ENCODE peak calls at places on chromosomes 11 and 22, in seven cellular contexts. C is activated CD8-positive, alpha-beta memory T cell treated with anti-CD3 and anti-CD28 coated beads, Interleukin-2, amount 50 U/mL, for 48 hours; N is fibroblast of lung; T is activated effector memory CD4-positive, alpha-beta T cell treated with anti-CD3 and anti-CD28 coated beads, Interleukin-2, amount 50 U/mL, for 16 hours; E is HTR-8/SVneo; G is GDM1; W is left ventricle myocardium superior. M is an unnamed sample.

GRCh38 chr11:26234451-26234850 is 97.5 kb upstream of the ANO3 start:
- DNase-seq in E (no peak), T (no peak), N (peak; percentile 31), C (no peak), W (no peak), G (no peak), M (no peak)

GRCh38 chr11:29200776-29201574 is 815.9 kb downstream of the KCNA4 start:
- DNase-seq in T (no peak), E (no peak), G (no peak), C (no peak), W (no peak), N (no peak), M (no peak)

GRCh38 chr11:69213964-69214363 is 58.2 kb downstream of the SMIM38 start:
- DNase-seq in G (no peak), N (no peak), E (no peak), T (peak; percentile 27), C (peak; percentile 36), W (no peak), M (no peak)

GRCh38 chr11:45580399-45580798 is 85.0 kb downstream of the CHST1 start:
- DNase-seq in C (no peak), E (peak; percentile 54), N (peak; percentile 29), T (no peak), W (no peak), G (no peak), M (no peak)

GRCh38 chr22:44182591-44183588 is 2.2 kb downstream of the PARVG start:
- DNase-seq in T (peak; percentile 75), W (peak; percentile 68), G (peak; percentile 77), C (peak; percentile 74), N (no peak), E (no peak), M (no peak)

GRCh38 chr22:46457502-46458488 is 79.6 kb downstream of the CELSR1 start:
- DNase-seq in E (peak; percentile 77), C (no peak), N (no peak), W (no peak), T (no peak), G (no peak), M (no peak)

GRCh38 chr22:31574015-31574670 is 77.8 kb downstream of the SFI1 start:
- DNase-seq in W (no peak), N (peak; percentile 66), C (no peak), T (no peak), E (no peak), G (no peak), M (no peak)

GRCh38 chr22:50184004-50184461 is 1.7 kb upstream of the TRABD start:
- DNase-seq in N (peak; percentile 51), C (no peak), W (peak; percentile 89), E (peak; percentile 53), T (no peak), G (no peak), M (no peak)

GRCh38 chr11:72136677-72137255 is 1.2 kb downstream of the FOLR3 start:
- DNase-seq in T (no peak), G (no peak), W (no peak), E (no peak), N (no peak), C (no peak), M (no peak)

GRCh38 chr11:67033661-67034166 is 10.8 kb downstream of the SYT12 start:
- DNase-seq in N (peak; percentile 93), C (no peak), E (peak; percentile 75), W (no peak), T (no peak), G (no peak), M (no peak)

GRCh38 chr11:2781413-2782274 is 81.8 kb upstream of the KCNQ1OT1 start:
- DNase-seq in G (no peak), N (peak; percentile 14), T (no peak), E (no peak), W (no peak), C (peak; percentile 45), M (no peak)

GRCh38 chr11:127003260-127003981 is 2.9 kb upstream of the KIRREL3 start:
- DNase-seq in N (peak; percentile 5), T (no peak), C (peak; percentile 55), G (no peak), E (peak; percentile 48), W (peak; percentile 30), M (peak; percentile 84)

GRCh38 chr11:64090811-64091516 is 55.2 kb downstream of the FLRT1 start:
- DNase-seq in G (no peak), E (no peak), N (peak; percentile 80), T (no peak), C (no peak), W (no peak), M (no peak)

GRCh38 chr11:64385953-64386704 is 27.2 kb downstream of the RPS6KA4 start:
- DNase-seq in G (no peak), W (no peak), N (no peak), C (no peak), E (no peak), T (no peak), M (no peak)

GRCh38 chr22:28349114-28349513 is 330.5 kb downstream of the TTC28 start:
- DNase-seq in G (no peak), T (no peak), E (no peak), N (no peak), C (no peak), W (no peak), M (no peak)

GRCh38 chr11:109405671-109406070 is 16.3 kb upstream of the C11orf87 start:
- DNase-seq in W (no peak), G (no peak), C (no peak), E (no peak), N (peak; percentile 3), T (no peak), M (no peak)

GRCh38 chr22:24725736-24726135 is 48.8 kb downstream of the PIWIL3 start:
- DNase-seq in G (no peak), E (no peak), N (no peak), T (no peak), W (no peak), C (no peak), M (no peak)

GRCh38 chr11:34653851-34654490 is 33.1 kb downstream of the EHF start:
- DNase-seq in G (no peak), T (no peak), W (no peak), N (peak; percentile 98), C (no peak), E (peak; percentile 59), M (no peak)

GRCh38 chr22:29152381-29153138 is 53.1 kb upstream of the EMID1 start:
- DNase-seq in T (peak; percentile 39), E (no peak), G (no peak), N (no peak), W (peak; percentile 44), C (peak; percentile 45), M (no peak)

GRCh38 chr11:34423300-34423699 is 15.4 kb upstream of the CAT start:
- DNase-seq in W (no peak), E (no peak), N (no peak), G (no peak), T (no peak), C (no peak), M (no peak)

GRCh38 chr11:36000616-36001190 is 56.8 kb downstream of the LDLRAD3 start:
- DNase-seq in N (no peak), T (no peak), G (no peak), C (no peak), W (no peak), E (no peak), M (no peak)

GRCh38 chr11:99601179-99601578 is 580.4 kb downstream of the CNTN5 start:
- DNase-seq in T (no peak), G (no peak), N (no peak), W (no peak), E (no peak), C (no peak), M (no peak)

GRCh38 chr11:60985991-60986915 is 14.8 kb downstream of the CD6 start:
- DNase-seq in N (peak; percentile 10), G (no peak), E (no peak), T (peak; percentile 95), C (peak; percentile 88), W (no peak), M (no peak)

GRCh38 chr22:39960791-39961746 is 872 bp downstream of the TMA7B start:
- DNase-seq in T (peak; percentile 87), E (peak; percentile 60), W (no peak), N (peak; percentile 92), G (peak; percentile 75), C (peak; percentile 77), M (no peak)

GRCh38 chr11:20873054-20873453 is 203.7 kb downstream of the NELL1 start:
- DNase-seq in G (no peak), E (no peak), T (no peak), C (no peak), N (no peak), W (no peak), M (peak; percentile 66)

GRCh38 chr22:30245181-30245984 is 1.2 kb downstream of the LIF start:
- DNase-seq in C (no peak), T (no peak), E (no peak), W (no peak), G (no peak), N (peak; percentile 36), M (no peak)

GRCh38 chr11:78768947-78769346 is 194.3 kb upstream of the NARS2 start:
- DNase-seq in N (peak; percentile 72), W (no peak), T (no peak), E (no peak), G (no peak), C (no peak), M (no peak)